ENCODE peak calls at places on chromosomes 7 and 10, in four cellular contexts. F is A549; D is thoracic aorta; N is activated CD8-positive, alpha-beta T cell treated with anti-CD3 and anti-CD28 coated beads for 36 hours. S is an unnamed sample.

GRCh38 chr10:32970910-32971309 is 12.9 kb upstream of the ITGB1 start:
- DNase-seq in D (no peak), N (no peak), F (no peak), S (no peak)

GRCh38 chr7:82675396-82675795 is 231.8 kb upstream of the CACNA2D1 start:
- DNase-seq in D (no peak), N (no peak), F (no peak), S (no peak)

GRCh38 chr10:78434886-78435285 is 401.2 kb downstream of the RPS24 start:
- DNase-seq in F (no peak), D (no peak), N (no peak), S (no peak)

GRCh38 chr7:27793780-27794179 is 53.8 kb downstream of the TAX1BP1 start:
- DNase-seq in F (no peak), N (no peak), D (no peak), S (peak; percentile 38)

GRCh38 chr7:76409537-76409936 is at the start of gene SSC4D:
- DNase-seq in N (no peak), F (no peak), D (no peak), S (no peak)

GRCh38 chr10:1733720-1734119 is 3.6 kb downstream of the ADARB2 start:
- DNase-seq in D (no peak), F (no peak), N (no peak), S (no peak)

GRCh38 chr7:97269741-97270140 is 152.2 kb downstream of the SDHAF3 start:
- DNase-seq in D (no peak), F (no peak), N (no peak), S (no peak)

GRCh38 chr10:68897336-68897741 is 3.8 kb upstream of the DDX50 start:
- DNase-seq in F (peak; percentile 79), N (peak; percentile 51), D (no peak), S (peak; percentile 69)

GRCh38 chr7:21500117-21500516 is 42.7 kb upstream of the DNAH11 start:
- DNase-seq in N (no peak), F (no peak), D (no peak), S (no peak)

GRCh38 chr10:94183666-94184264 is 179.0 kb downstream of the NOC3L start:
- DNase-seq in N (peak; percentile 5), F (peak; percentile 33), D (no peak), S (peak; percentile 90)

GRCh38 chr7:134546903-134547737 is 1.8 kb upstream of the AKR1B15 start:
- DNase-seq in F (peak; percentile 85), N (peak; percentile 80), D (no peak), S (peak; percentile 35)

GRCh38 chr7:158108646-158109293 is 478.9 kb downstream of the PTPRN2 start:
- DNase-seq in F (no peak), D (no peak), N (no peak), S (no peak)

GRCh38 chr10:49689882-49690510 is 10.5 kb downstream of the C10orf53 start:
- DNase-seq in D (no peak), N (no peak), F (no peak), S (no peak)

GRCh38 chr7:99193527-99194214 is 14.2 kb downstream of the KPNA7 start:
- DNase-seq in F (no peak), D (no peak), N (no peak), S (peak; percentile 57)

GRCh38 chr7:47044620-47045019 is 537.3 kb downstream of the TNS3 start:
- DNase-seq in D (no peak), N (no peak), F (no peak), S (no peak)

GRCh38 chr10:79293841-79294705 is 53.2 kb upstream of the PPIF start:
- DNase-seq in F (no peak), D (no peak), N (no peak), S (peak; percentile 72)

GRCh38 chr7:55438765-55439525 is 73.8 kb downstream of the LANCL2 start:
- DNase-seq in D (no peak), F (no peak), N (no peak), S (no peak)

GRCh38 chr10:33193867-33194521 is 140.5 kb downstream of the NRP1 start:
- DNase-seq in N (no peak), F (peak; percentile 80), D (no peak), S (peak; percentile 16)

DNA sequence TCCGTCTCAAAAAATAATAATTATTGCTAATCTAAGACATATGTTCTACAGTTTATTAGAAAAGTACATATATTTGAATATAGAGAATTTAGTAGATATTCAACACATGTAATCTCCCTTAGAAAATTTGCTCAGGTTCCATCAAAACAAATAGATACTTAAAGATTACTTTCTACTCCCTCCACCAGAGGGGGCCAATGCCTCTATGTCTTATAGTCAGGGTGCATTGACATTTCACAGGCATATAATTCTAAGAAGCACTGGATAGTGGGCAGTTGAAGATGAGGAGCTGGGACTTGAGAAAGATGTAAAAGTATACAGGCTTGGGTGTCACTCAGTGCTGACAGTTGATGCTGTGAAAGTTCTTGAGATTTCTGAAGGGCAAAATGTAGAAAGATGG is 301.6 kb upstream of the HPS1 start:
- DNase-seq in F (peak; percentile 40), D (no peak), N (peak; percentile 10), S (peak; percentile 45)
- TF ChIP-seq CTCF in F (no peak), D (no peak), N (peak; percentile 41), S (peak; percentile 79)

GRCh38 chr10:114933588-114933987 is 4.4 kb upstream of the TRUB1 start:
- DNase-seq in D (no peak), N (peak; percentile 48), F (no peak), S (no peak)

GRCh38 chr10:114943000-114943399 is 5.0 kb downstream of the TRUB1 start:
- DNase-seq in N (no peak), F (no peak), D (no peak), S (no peak)

GRCh38 chr10:114938818-114939193 is 811 bp downstream of the TRUB1 start:
- DNase-seq in N (no peak), F (no peak), D (no peak), S (no peak)

GRCh38 chr10:114940735-114941134 is 2.7 kb downstream of the TRUB1 start:
- DNase-seq in F (no peak), D (no peak), N (no peak), S (no peak)

DNA sequence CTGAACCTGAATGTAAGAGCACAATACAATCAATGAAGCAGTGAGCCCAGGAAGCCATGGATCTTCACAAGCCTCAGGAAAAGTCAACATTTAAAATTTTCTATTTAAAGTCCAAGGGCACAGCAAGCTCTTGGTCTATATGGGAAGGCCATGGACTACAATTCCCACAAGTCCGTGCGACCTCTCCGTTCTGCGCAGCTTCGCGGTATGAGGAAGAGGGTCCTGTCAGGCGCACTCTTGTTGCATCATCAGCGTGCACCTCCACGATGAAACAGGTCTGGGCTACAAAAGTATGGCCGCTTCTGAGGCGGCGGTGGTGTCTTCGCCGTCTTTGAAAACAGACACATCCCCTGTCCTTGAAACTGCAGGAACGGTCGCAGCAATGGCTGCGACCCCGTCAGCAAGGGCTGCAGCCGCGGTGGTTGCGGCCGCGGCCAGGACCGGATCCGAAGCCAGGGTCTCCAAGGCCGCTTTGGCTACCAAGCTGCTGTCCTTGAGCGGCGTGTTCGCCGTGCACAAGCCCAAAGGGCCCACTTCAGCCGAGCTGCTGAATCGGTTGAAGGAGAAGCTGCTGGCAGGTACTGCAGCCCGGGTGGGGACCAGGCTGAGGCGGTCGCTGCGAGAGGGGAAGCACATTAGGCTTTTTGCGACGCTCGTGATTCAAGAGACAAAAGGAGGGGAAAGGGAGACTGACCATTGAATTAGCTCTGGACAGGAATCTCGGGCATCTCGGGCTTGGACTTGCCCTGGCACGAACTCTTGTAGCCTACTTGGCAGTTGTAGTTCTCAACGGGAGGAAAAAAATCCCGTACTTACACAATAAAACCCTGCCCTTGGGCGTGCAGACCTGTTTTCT is at the start of gene TRUB1:
- DNase-seq in N (peak; percentile 97), F (peak; percentile 96), D (peak; percentile 84), S (peak; percentile 93)
- TF ChIP-seq CTCF in N (no peak), F (no peak), D (no peak), S (no peak)

GRCh38 chr10:116690356-116691078 is 51.8 kb downstream of the HSPA12A start:
- DNase-seq in N (no peak), F (no peak), D (no peak), S (no peak)
- TF ChIP-seq CTCF in N (no peak), F (no peak), D (peak; percentile 59), S (no peak)

GRCh38 chr10:96721207-96721572 is 876 bp upstream of the PIK3AP1 start:
- DNase-seq in F (no peak), N (no peak), D (no peak), S (no peak)

GRCh38 chr10:96719850-96720421 is 378 bp downstream of the PIK3AP1 start:
- DNase-seq in N (peak; percentile 85), D (no peak), F (peak; percentile 49), S (no peak)

GRCh38 chr10:96718304-96718990 is 1.9 kb downstream of the PIK3AP1 start:
- DNase-seq in D (no peak), N (no peak), F (no peak), S (no peak)

GRCh38 chr10:96719205-96719604 is 1.1 kb downstream of the PIK3AP1 start:
- DNase-seq in F (no peak), D (no peak), N (no peak), S (no peak)

GRCh38 chr10:96720422-96721206 is at the start of gene PIK3AP1:
- DNase-seq in D (no peak), N (peak; percentile 51), F (peak; percentile 12), S (no peak)
- TF ChIP-seq CTCF in D (no peak), N (no peak), F (no peak), S (no peak)

S was measured in HFFc6.